ENCODE peak calls at places on chromosomes 2 and 18, in nine cellular contexts. J, Z, X, S, K, T, U, B and V are unnamed samples.

GRCh38 chr18:39519741-39520140 is 1954.1 kb upstream of the CELF4 start:
- DNase-seq in J (no peak), Z (no peak), X (no peak), S (no peak), K (no peak), T (no peak), U (no peak), B (no peak), V (no peak)

GRCh38 chr2:215505044-215505786 is 69.3 kb upstream of the FN1 start:
- DNase-seq in J (no peak), Z (no peak), X (no peak), S (no peak), K (no peak), T (no peak), U (peak), B (no peak), V (no peak)

GRCh38 chr2:48414980-48415764 is 114.8 kb upstream of the STON1 start:
- DNase-seq in J (peak), Z (no peak), X (peak), S (no peak), K (no peak), T (peak), U (peak), B (peak), V (no peak)

GRCh38 chr2:60530660-60531276 is 22.7 kb downstream of the BCL11A start:
- DNase-seq in J (no peak), Z (no peak), X (peak), S (no peak), K (no peak), T (peak), U (no peak), B (no peak), V (no peak)

GRCh38 chr2:35184471-35184870 is 1171.1 kb upstream of the CRIM1 start:
- DNase-seq in J (no peak), Z (no peak), X (no peak), S (no peak), K (no peak), T (no peak), U (no peak), B (no peak), V (no peak)

GRCh38 chr2:10716581-10716980 is 4.8 kb upstream of the ATP6V1C2 start:
- DNase-seq in J (no peak), Z (no peak), X (no peak), S (no peak), K (no peak), T (no peak), U (no peak), B (no peak), V (no peak)

GRCh38 chr2:103788875-103789715 is 1027.3 kb downstream of the TMEM182 start:
- DNase-seq in J (peak), Z (no peak), X (no peak), S (peak), K (no peak), T (peak), U (no peak), B (peak), V (peak)

GRCh38 chr2:241865957-241866858 is 3.3 kb upstream of the RTP5 start:
- DNase-seq in J (no peak), Z (no peak), X (peak), S (peak), K (no peak), T (no peak), U (no peak), B (no peak), V (no peak)

GRCh38 chr2:231425811-231426703 is 30.5 kb downstream of the B3GNT7 start:
- DNase-seq in J (no peak), Z (peak), X (no peak), S (no peak), K (peak), T (no peak), U (no peak), B (no peak), V (no peak)

GRCh38 chr2:107932986-107933385 is 53.3 kb upstream of the SLC5A7 start:
- DNase-seq in J (no peak), Z (no peak), X (no peak), S (no peak), K (no peak), T (no peak), U (no peak), B (no peak), V (no peak)

GRCh38 chr2:168245074-168245825 is 2.1 kb downstream of the STK39 start:
- DNase-seq in J (no peak), Z (no peak), X (no peak), S (no peak), K (no peak), T (peak), U (no peak), B (no peak), V (no peak)

GRCh38 chr18:34977787-34978532 is 63.3 kb upstream of the MAPRE2 start:
- DNase-seq in J (no peak), Z (peak), X (peak), S (peak), K (peak), T (no peak), U (no peak), B (peak), V (peak)

GRCh38 chr2:233189032-233189431 is 62.4 kb upstream of the ATG16L1 start:
- DNase-seq in J (no peak), Z (no peak), X (no peak), S (no peak), K (no peak), T (no peak), U (no peak), B (peak), V (no peak)

GRCh38 chr2:149483004-149483605 is 104.5 kb downstream of the MMADHC start:
- DNase-seq in J (no peak), Z (no peak), X (peak), S (no peak), K (no peak), T (no peak), U (no peak), B (no peak), V (no peak)

GRCh38 chr2:97718051-97718882 is 4.9 kb downstream of the ZAP70 start:
- DNase-seq in J (no peak), Z (peak), X (no peak), S (no peak), K (peak), T (no peak), U (no peak), B (no peak), V (no peak)

GRCh38 chr2:226450141-226450540 is 349.5 kb downstream of the IRS1 start:
- DNase-seq in J (no peak), Z (no peak), X (no peak), S (no peak), K (no peak), T (no peak), U (no peak), B (no peak), V (no peak)

GRCh38 chr18:40529478-40529877 is 1425.6 kb upstream of the PIK3C3 start:
- DNase-seq in J (no peak), Z (no peak), X (no peak), S (no peak), K (no peak), T (no peak), U (no peak), B (no peak), V (no peak)

GRCh38 chr2:80579756-80580155 is 275.2 kb upstream of the LRRTM1 start:
- DNase-seq in J (no peak), Z (no peak), X (no peak), S (no peak), K (no peak), T (no peak), U (no peak), B (no peak), V (no peak)

GRCh38 chr2:55986700-55987440 is 63.3 kb upstream of the EFEMP1 start:
- DNase-seq in J (no peak), Z (no peak), X (no peak), S (no peak), K (no peak), T (no peak), U (no peak), B (no peak), V (no peak)

GRCh38 chr2:81835318-81836000 is 1530.9 kb upstream of the LRRTM1 start:
- DNase-seq in J (no peak), Z (no peak), X (no peak), S (no peak), K (no peak), T (no peak), U (no peak), B (no peak), V (no peak)

GRCh38 chr2:230512955-230513748 is 97.2 kb downstream of the SP100 start:
- DNase-seq in J (no peak), Z (no peak), X (no peak), S (no peak), K (no peak), T (no peak), U (no peak), B (no peak), V (no peak)